ENCODE peak calls at places on chromosomes 7 and 10, in four cellular contexts. N is HepG2, Y is K562, J is SK-N-SH. Z is an unnamed sample.

GRCh38 chr7:44286618-44287487 is 38.5 kb downstream of the CAMK2B start:
- DNase-seq in Y (no peak), J (peak; percentile 30), N (no peak), Z (peak; percentile 10)

GRCh38 chr10:50360486-50360885 is 109.2 kb upstream of the ASAH2 start:
- DNase-seq in Y (no peak), J (no peak), N (no peak), Z (no peak)

GRCh38 chr10:118166951-118167350 is 120.2 kb upstream of the RAB11FIP2 start:
- DNase-seq in Y (no peak), J (no peak), N (no peak), Z (no peak)

GRCh38 chr7:17253885-17254284 is 44.6 kb upstream of the AHR start:
- DNase-seq in J (no peak), N (no peak), Y (no peak), Z (no peak)

GRCh38 chr10:78846770-78847169 is 222.0 kb upstream of the ZMIZ1 start:
- DNase-seq in J (peak; percentile 52), Y (no peak), N (no peak), Z (no peak)

GRCh38 chr10:3500408-3500856 is 284.6 kb downstream of the KLF6 start:
- DNase-seq in Y (no peak), N (peak; percentile 88), J (no peak), Z (peak; percentile 54)

GRCh38 chr10:28125701-28126100 is 126.8 kb upstream of the ODAD2 start:
- DNase-seq in N (no peak), J (no peak), Y (no peak), Z (no peak)

GRCh38 chr10:123565691-123566660 is 100.2 kb upstream of the GPR26 start:
- DNase-seq in Y (no peak), J (no peak), N (no peak), Z (no peak)

GRCh38 chr7:95578299-95578855 is 17.9 kb downstream of the PDK4 start:
- DNase-seq in Y (no peak), N (no peak), J (no peak), Z (no peak)

GRCh38 chr7:154474903-154475520 is 422.8 kb downstream of the DPP6 start:
- DNase-seq in Y (no peak), N (no peak), J (no peak), Z (no peak)

GRCh38 chr10:27743736-27744477 is 1.7 kb downstream of the MKX start:
- DNase-seq in N (no peak), J (peak; percentile 24), Y (no peak), Z (peak; percentile 10)

GRCh38 chr7:44401692-44402091 is 76.3 kb upstream of the CAMK2B start:
- DNase-seq in N (no peak), J (no peak), Y (no peak), Z (no peak)

GRCh38 chr10:14173706-14174594 is 156.8 kb downstream of the FRMD4A start:
- DNase-seq in N (no peak), Y (no peak), J (peak; percentile 65), Z (peak; percentile 27)

GRCh38 chr10:118045842-118046490 is 775 bp downstream of the RAB11FIP2 start:
- DNase-seq in J (no peak), Y (peak; percentile 37), N (peak; percentile 15), Z (peak; percentile 54)

GRCh38 chr7:147245274-147245673 is 1128.7 kb downstream of the CNTNAP2 start:
- DNase-seq in J (peak; percentile 39), N (peak; percentile 9), Y (peak; percentile 56), Z (peak; percentile 63)

GRCh38 chr7:1021366-1021765 is 23.0 kb upstream of the GPR146 start:
- DNase-seq in Y (no peak), J (no peak), N (no peak), Z (no peak)

GRCh38 chr7:116984511-116984910 is 31.2 kb downstream of the ST7 start:
- DNase-seq in N (no peak), Y (no peak), J (no peak), Z (no peak)

GRCh38 chr7:116465125-116465524 is 34.4 kb upstream of the CAV2 start:
- DNase-seq in J (no peak), N (no peak), Y (peak; percentile 65), Z (no peak)

GRCh38 chr10:44180321-44181154 is 204.4 kb downstream of the CXCL12 start:
- DNase-seq in N (no peak), Y (no peak), J (no peak), Z (no peak)

GRCh38 chr7:150828384-150828783 is 23.9 kb upstream of the AOC1 start:
- DNase-seq in N (no peak), Y (no peak), J (no peak), Z (no peak)

GRCh38 chr10:79380125-79380917 is 33.1 kb downstream of the PPIF start:
- DNase-seq in J (no peak), N (peak; percentile 92), Y (no peak), Z (no peak)

GRCh38 chr10:27561362-27561761 is 57.3 kb downstream of the RAB18 start:
- DNase-seq in Y (no peak), N (no peak), J (no peak), Z (no peak)

GRCh38 chr10:1544929-1545328 is 192.4 kb downstream of the ADARB2 start:
- DNase-seq in N (no peak), Y (no peak), J (no peak), Z (no peak)

GRCh38 chr7:135160098-135160857 is 10.2 kb downstream of the CYREN start:
- DNase-seq in J (no peak), N (no peak), Y (peak; percentile 90), Z (no peak)

GRCh38 chr7:100685049-100685605 is 8.9 kb downstream of the GIGYF1 start:
- DNase-seq in N (no peak), Y (no peak), J (peak; percentile 40), Z (no peak)

GRCh38 chr7:142349670-142350405 is 92.0 kb upstream of the PRSS58 start:
- DNase-seq in Y (no peak), N (no peak), J (no peak), Z (no peak)

GRCh38 chr7:569071-569855 is 49.6 kb upstream of the PDGFA start:
- DNase-seq in Y (no peak), J (no peak), N (no peak), Z (no peak)

GRCh38 chr10:49552277-49552676 is 13.4 kb upstream of the ERCC6 start:
- DNase-seq in Y (no peak), N (no peak), J (no peak), Z (no peak)

GRCh38 chr10:133458021-133458709 is 4.4 kb downstream of the SCART1 start:
- DNase-seq in J (no peak), Y (no peak), N (no peak), Z (no peak)

GRCh38 chr7:80273327-80273726 is 138.7 kb downstream of the GNAI1 start:
- DNase-seq in J (no peak), Y (no peak), N (no peak), Z (no peak)

GRCh38 chr7:36969376-36969775 is 245.1 kb upstream of the AOAH start:
- DNase-seq in Y (no peak), N (no peak), J (no peak), Z (no peak)

GRCh38 chr10:24180891-24181290 is 28.0 kb upstream of the KIAA1217 start:
- DNase-seq in Y (no peak), N (no peak), J (no peak), Z (no peak)

GRCh38 chr7:44309271-44310091 is 15.9 kb downstream of the CAMK2B start:
- DNase-seq in N (peak; percentile 9), J (peak; percentile 47), Y (peak; percentile 58), Z (peak; percentile 72)

GRCh38 chr7:69502358-69502757 is 95.9 kb upstream of the AUTS2 start:
- DNase-seq in N (no peak), J (no peak), Y (no peak), Z (no peak)

GRCh38 chr7:18974803-18975202 is 142.6 kb downstream of the TWIST1 start:
- DNase-seq in Y (no peak), N (no peak), J (no peak), Z (no peak)

GRCh38 chr7:112238852-112239610 is 32.5 kb downstream of the ZNF277 start:
- DNase-seq in N (peak; percentile 8), J (no peak), Y (no peak), Z (no peak)

GRCh38 chr10:78870458-78870857 is 198.3 kb upstream of the ZMIZ1 start:
- DNase-seq in Y (no peak), N (no peak), J (no peak), Z (no peak)

GRCh38 chr10:84743483-84743882 is 415.1 kb downstream of the CCSER2 start:
- DNase-seq in J (no peak), Y (no peak), N (peak; percentile 7), Z (no peak)

GRCh38 chr10:118873080-118873737 is 118.4 kb upstream of the CACUL1 start:
- DNase-seq in Y (no peak), N (no peak), J (no peak), Z (no peak)

GRCh38 chr7:37908221-37908788 is 8.3 kb downstream of the SFRP4 start:
- DNase-seq in J (no peak), Y (no peak), N (no peak), Z (no peak)

DNA sequence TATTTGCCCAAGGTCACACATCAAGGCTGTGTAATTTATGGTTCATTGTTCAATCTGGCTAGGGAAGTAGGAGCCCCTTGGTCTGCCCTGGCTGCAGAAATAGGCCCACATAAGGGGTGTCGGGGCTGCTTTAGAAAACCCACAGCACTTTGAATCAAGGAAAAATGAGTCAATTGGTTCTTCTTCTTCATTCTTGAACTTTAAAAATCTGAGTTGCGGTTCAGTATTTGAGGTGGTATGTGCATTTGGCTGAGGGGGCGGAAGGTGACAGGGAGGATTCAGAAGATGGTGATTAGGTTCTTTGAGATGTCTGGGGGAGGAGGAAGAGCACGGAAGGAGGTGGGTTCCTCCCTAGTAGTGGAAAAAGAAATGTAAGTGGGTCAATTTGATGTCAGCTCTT is 253.8 kb downstream of the PTEN start:
- DNase-seq in J (no peak), Y (no peak), N (no peak), Z (no peak)
- TF ChIP-seq FOXJ3 in J (no peak), Y (no peak), N (no peak), Z (no peak)

DNA sequence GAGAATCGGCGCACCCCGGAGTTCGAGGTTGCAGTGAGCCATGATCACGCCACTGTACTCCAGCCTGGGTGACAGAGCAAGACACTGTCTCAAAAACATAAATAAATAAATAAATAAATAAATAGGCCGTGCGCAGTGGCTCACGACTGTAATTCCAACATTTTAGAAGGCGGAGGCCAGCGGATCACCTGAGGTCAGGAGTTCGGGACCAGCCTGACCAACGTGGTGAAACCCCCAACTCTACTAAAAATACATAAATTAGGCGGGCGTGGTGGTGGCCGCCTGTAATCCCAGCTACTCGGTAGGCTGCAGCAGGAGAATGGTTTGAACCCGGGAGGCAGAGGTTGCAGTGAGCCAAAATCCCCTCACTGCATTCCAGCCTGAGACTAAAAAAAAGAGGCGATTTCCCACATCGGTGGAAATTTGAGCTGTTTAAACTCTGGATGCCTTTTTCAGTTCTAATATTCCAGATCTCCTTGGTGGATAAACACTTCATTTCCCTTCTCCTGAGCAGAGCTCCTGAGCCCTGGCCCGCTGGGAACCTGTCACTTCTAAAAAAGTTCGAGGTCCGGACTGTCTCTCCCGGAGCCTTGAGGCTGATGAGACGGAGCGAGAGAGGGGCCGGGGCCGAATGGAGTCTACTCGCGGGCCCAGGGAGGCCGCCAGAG is 2.0 kb upstream of the NFKB2 start:
- DNase-seq in J (peak; percentile 91), N (no peak), Y (no peak), Z (no peak)
- TF ChIP-seq CTCF in J (peak; percentile 91), N (no peak), Y (peak; percentile 82), Z (peak; percentile 88)

GRCh38 chr10:60662917-60663614 is 115.2 kb upstream of the CDK1 start:
- DNase-seq in J (no peak), Y (peak; percentile 75), N (no peak), Z (no peak)
- TF ChIP-seq FOXJ3 in J (no peak), Y (no peak), N (no peak), Z (no peak)

GRCh38 chr10:63481815-63482421 is 16.1 kb upstream of the JMJD1C start:
- DNase-seq in J (no peak), N (no peak), Y (no peak), Z (no peak)
- TF ChIP-seq CTCF in J (no peak), N (no peak), Y (no peak), Z (no peak)

GRCh38 chr7:32158751-32159360 is 88.6 kb upstream of the PDE1C start:
- DNase-seq in J (no peak), N (no peak), Y (no peak), Z (no peak)
- TF ChIP-seq FOXJ3 in J (no peak), N (no peak), Y (no peak), Z (no peak)

Z was measured in WTC11.